ENCODE peak calls at places on chromosomes 6 and 20, in six cellular contexts. N, E, C, I, A and K are unnamed samples. For H3K36me3, the result is how much of the 10 kb centered on the place peaks cover.

GRCh38 chr20:47847882-47848485 is 62.7 kb upstream of the SULF2 start:
- DNase-seq in E (no peak), A (no peak), I (no peak), N (no peak), C (no peak), K (peak)

GRCh38 chr20:16111853-16112412 is 461.3 kb downstream of the KIF16B start:
- DNase-seq in E (peak), C (no peak), I (no peak), N (no peak), A (no peak), K (no peak)

GRCh38 chr20:62598761-62599194 is 43.5 kb upstream of the SLCO4A1 start:
- DNase-seq in A (no peak), I (no peak), C (no peak), E (peak), N (no peak), K (peak)

GRCh38 chr6:25122001-25122400 is 157.2 kb upstream of the CARMIL1 start:
- DNase-seq in E (no peak), A (no peak), C (peak), N (no peak), I (no peak), K (peak)

GRCh38 chr6:18277181-18278006 is 13.1 kb upstream of the DEK start:
- DNase-seq in I (no peak), N (peak), C (peak), A (no peak), E (no peak), K (no peak)

GRCh38 chr20:14775778-14776177 is 438.4 kb upstream of the FLRT3 start:
- DNase-seq in C (peak), E (no peak), I (no peak), N (no peak), A (no peak), K (peak)

GRCh38 chr6:108157234-108157971 is 8.4 kb upstream of the NR2E1 start:
- DNase-seq in A (no peak), N (peak), I (no peak), C (peak), E (no peak), K (no peak)

GRCh38 chr20:34164569-34164968 is 52.5 kb upstream of the EIF2S2 start:
- DNase-seq in I (no peak), N (no peak), A (no peak), E (no peak), C (no peak), K (no peak)

GRCh38 chr6:157034433-157035230 is 257.5 kb downstream of the ARID1B start:
- DNase-seq in N (peak), A (no peak), E (peak), I (peak), C (peak), K (peak)

GRCh38 chr20:19254086-19254821 is 41.8 kb downstream of the SLC24A3 start:
- DNase-seq in I (no peak), A (no peak), E (no peak), C (peak), N (no peak), K (no peak)

GRCh38 chr6:134607411-134607810 is 289.5 kb upstream of the SGK1 start:
- DNase-seq in N (no peak), A (no peak), I (no peak), E (no peak), C (no peak), K (no peak)

GRCh38 chr20:34249291-34249690 is 8.1 kb downstream of the ASIP start:
- DNase-seq in C (peak), I (peak), A (no peak), E (no peak), N (no peak), K (peak)

GRCh38 chr6:34243901-34244884 is 4.6 kb downstream of the SMIM29 start:
- DNase-seq in C (peak), A (no peak), N (peak), E (no peak), I (no peak), K (peak)

GRCh38 chr6:2168480-2168879 is 76.9 kb downstream of the GMDS start:
- DNase-seq in A (no peak), N (no peak), E (no peak), C (peak), I (no peak), K (no peak)

GRCh38 chr6:76330031-76330430 is 257.6 kb upstream of the IMPG1 start:
- DNase-seq in I (no peak), N (no peak), A (no peak), E (no peak), C (no peak), K (peak)

GRCh38 chr20:41512624-41513023 is 105.6 kb downstream of the CHD6 start:
- DNase-seq in E (no peak), N (no peak), I (no peak), C (no peak), A (no peak), K (no peak)
- H3K36me3 ChIP-seq in E (under half), N (under half), I (under half), C (under half), A (half or more), K (under half)

DNA sequence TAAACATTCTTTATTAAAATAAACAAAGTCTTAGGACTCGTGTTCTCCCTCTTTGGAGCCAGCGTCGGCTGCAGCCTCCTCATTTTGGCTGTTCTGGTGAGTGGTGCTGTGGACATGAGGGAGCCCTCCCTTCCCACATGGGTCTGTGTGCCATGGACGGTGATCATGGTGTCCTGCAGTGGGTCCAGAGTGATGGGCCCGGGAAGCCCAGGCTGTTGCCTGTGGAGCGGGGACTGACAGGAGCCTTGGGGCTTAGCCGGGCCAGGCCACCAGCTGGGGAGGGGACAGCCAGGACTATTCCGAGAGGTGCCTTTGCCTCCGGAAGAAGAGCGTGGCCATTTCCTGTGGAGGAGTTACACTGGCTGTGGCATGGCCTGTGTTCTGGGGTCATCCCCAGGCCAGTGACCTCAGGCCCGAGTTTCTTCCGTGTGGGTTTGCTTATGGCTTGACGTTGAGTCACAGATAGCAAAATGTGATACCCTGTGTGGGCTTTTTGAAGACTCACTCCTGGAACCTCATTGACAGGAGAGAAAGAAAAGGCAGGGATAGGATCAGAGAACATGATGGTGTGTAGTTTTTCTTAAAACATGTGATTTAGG is 153.4 kb downstream of the DTNBP1 start:
- DNase-seq in C (no peak), E (no peak), N (no peak), I (no peak), A (no peak), K (no peak)
- H3K36me3 ChIP-seq in C (under half), E (under half), N (half or more), I (under half), A (half or more), K (under half)

DNA sequence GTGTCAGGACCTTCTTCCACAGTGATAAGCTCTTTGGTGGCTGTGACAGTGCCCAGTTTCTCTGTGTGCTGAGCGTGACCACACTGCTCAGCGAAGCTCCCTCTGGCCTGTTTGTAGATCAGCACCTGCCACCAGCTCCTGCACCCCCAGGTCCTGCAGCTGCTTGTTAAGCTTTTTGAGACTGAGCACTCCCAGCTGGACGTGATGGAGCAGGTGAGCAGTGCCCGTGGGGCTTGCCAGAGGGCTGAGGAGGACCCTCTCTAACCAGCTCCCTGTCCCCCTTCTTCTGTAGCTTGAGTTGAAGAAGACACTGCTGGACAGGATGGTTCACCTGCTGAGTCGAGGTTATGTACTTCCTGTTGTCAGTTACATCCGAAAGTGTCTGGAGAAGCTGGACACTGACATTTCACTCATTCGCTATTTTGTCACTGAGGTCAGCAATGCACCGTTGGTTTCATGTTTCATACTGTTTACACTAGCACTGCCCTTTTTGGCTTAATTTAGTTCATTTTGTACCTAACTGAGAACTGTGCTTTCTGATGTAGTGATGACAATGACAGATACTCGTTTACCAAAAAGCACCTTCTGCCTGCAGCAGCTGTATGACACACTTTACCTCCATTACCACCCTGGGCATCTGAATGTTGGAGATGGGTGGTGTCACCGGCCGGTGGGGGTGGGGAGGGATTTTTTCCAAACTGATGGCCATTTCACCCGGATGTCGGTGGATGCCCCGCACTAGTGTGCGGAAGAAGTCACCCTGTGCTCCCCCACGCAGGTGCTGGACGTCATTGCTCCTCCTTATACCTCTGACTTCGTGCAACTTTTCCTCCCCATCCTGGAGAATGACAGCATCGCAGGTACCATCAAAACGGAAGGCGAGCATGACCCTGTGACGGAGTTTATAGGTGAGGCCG is 12.5 kb downstream of the NELFCD start:
- DNase-seq in N (no peak), I (peak), C (no peak), E (peak), A (no peak), K (peak)
- H3K36me3 ChIP-seq in N (half or more), I (under half), C (half or more), E (half or more), A (half or more), K (half or more)

DNA sequence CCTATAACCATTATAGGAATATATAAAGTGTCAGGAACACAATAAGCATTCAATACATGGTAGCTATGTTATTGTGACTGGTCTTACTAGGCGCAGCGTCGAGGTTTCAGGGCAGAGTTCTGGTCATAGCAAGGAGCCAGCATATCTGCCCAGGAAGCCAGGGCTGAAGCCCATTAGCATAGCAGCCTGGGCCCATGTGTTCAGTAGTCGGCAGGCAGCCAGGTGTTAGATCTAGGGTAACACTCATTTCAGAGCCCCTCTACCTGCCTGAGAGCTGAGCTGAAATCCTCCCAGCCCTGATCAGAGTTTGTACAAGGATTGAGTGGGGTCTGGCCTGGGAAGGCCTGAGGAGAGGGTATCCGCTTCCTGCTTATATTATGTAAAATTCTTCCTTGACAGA is 32.1 kb downstream of the C20orf173 start:
- DNase-seq in C (no peak), A (no peak), N (no peak), E (no peak), I (no peak), K (no peak)
- H3K36me3 ChIP-seq in C (half or more), A (half or more), N (under half), E (under half), I (under half), K (under half)

DNA sequence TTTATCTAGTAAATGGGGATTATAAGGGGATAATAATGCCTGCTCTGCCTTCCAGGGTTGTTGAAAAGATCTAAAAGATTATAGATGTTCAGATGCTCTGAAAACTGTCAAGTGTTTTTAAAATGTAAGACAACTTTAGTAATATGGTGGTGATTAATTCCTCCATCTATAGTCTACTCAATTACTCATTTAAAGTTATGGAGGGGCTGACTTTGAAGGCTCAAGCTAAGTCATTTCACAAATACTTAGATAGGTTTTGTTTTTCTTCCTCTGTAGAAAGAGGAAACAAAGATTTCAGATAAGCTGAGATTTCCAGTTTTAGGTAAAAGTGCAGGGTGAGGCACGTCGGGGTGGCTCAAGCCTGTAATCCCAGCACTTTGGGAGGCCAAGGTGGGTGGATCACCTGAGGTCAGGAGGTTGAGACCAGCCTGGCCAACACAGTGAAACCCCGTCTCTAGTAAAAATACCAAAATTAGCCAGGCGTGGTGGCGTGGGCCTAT is 50.5 kb upstream of the PIM1 start:
- DNase-seq in A (no peak), C (no peak), E (no peak), I (no peak), N (no peak), K (no peak)
- H3K36me3 ChIP-seq in A (under half), C (under half), E (under half), I (under half), N (under half), K (under half)

GRCh38 chr20:45948742-45949541 is 14.5 kb downstream of the PCIF1 start:
- DNase-seq in C (no peak), N (no peak), E (no peak), I (no peak), A (no peak), K (peak)

GRCh38 chr20:45945678-45946148 is 11.2 kb downstream of the PCIF1 start:
- DNase-seq in N (no peak), E (no peak), C (no peak), A (no peak), I (no peak), K (no peak)

GRCh38 chr20:45946149-45946970 is 11.9 kb downstream of the PCIF1 start:
- DNase-seq in N (no peak), C (no peak), E (no peak), I (no peak), A (no peak), K (no peak)

GRCh38 chr20:45948261-45948733 is 13.8 kb downstream of the PCIF1 start:
- DNase-seq in C (no peak), A (no peak), I (no peak), N (no peak), E (peak), K (no peak)

DNA sequence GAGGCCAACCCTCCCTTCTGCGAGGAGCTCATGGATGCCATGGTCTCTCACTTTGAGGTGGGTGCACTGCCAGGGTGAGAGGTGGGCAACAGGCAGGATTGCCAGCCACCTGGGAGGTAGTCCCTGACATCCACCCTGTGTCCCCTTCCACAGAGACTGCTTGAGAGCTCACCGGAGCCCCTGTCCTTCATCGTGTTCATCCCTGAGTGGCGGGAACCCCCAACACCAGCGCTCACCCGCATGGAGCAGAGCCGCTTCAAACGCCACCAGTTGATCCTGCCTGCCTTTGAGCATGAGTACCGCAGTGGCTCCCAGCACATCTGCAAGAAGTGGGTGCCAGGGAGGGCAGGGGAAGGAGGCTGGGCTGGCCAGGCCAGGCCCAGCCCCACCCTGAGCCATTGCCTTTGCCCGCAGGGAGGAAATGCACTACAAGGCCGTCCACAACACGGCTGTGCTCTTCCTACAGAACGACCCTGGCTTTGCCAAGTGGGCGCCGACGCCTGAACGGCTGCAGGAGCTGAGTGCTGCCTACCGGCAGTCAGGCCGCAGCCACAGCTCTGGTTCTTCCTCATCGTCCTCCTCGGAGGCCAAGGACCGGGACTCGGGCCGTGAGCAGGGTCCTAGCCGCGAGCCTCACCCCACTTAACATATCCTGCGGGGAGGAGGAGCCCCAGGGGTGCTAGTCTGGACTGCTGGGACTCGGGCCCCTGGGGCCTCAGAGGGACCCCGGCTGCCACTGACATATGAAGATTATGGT is 12.8 kb downstream of the PCIF1 start:
- DNase-seq in A (no peak), E (no peak), I (no peak), C (no peak), N (no peak), K (no peak)
- H3K36me3 ChIP-seq in A (half or more), E (under half), I (under half), C (half or more), N (under half), K (half or more)